ENCODE peak calls at places on chromosomes 16 and 17, in six cellular contexts. B is cardiac muscle cell, V is ELR, Z is left colon, X is RWPE1, J is NCI-H345. H is an unnamed sample.

GRCh38 chr17:8542599-8542998 is 87.9 kb downstream of the MYH10 start:
- DNase-seq in V (no peak), B (no peak), Z (no peak), X (no peak), J (no peak), H (no peak)

GRCh38 chr17:7445011-7445927 is at the start of gene CHRNB1:
- DNase-seq in V (peak), X (no peak), Z (peak), B (peak), J (no peak), H (peak)

GRCh38 chr17:82087961-82088837 is 9.8 kb downstream of the FASN start:
- DNase-seq in B (no peak), X (no peak), Z (no peak), V (no peak), J (no peak), H (no peak)

GRCh38 chr17:78883090-78883532 is 19.9 kb downstream of the CEP295NL start:
- DNase-seq in X (no peak), V (peak), J (no peak), B (peak), Z (no peak), H (peak)

GRCh38 chr16:23081675-23082119 is 67.6 kb downstream of the USP31 start:
- DNase-seq in Z (no peak), V (peak), J (peak), B (peak), X (peak), H (no peak)

GRCh38 chr16:23187341-23187740 is 4.8 kb downstream of the SCNN1G start:
- DNase-seq in B (no peak), Z (no peak), V (no peak), X (no peak), J (no peak), H (no peak)

GRCh38 chr16:63789603-63790002 is 1332.3 kb downstream of the CDH11 start:
- DNase-seq in Z (no peak), J (no peak), V (no peak), B (peak), X (no peak), H (no peak)

GRCh38 chr16:25135239-25135878 is 23.8 kb downstream of the LCMT1 start:
- DNase-seq in V (peak), B (peak), Z (peak), X (peak), J (peak), H (no peak)

GRCh38 chr17:27342059-27342458 is 48.1 kb downstream of the WSB1 start:
- DNase-seq in X (no peak), V (no peak), J (no peak), Z (no peak), B (no peak), H (no peak)